ENCODE peak calls at places on chromosomes 6 and 20, in four cellular contexts. A is astrocyte, Y is cardiac muscle cell, I is SK-N-SH. Z is an unnamed sample.
A peak's percentile ranks its signal among the peaks of the same experiment; 100 is the strongest.

GRCh38 chr6:12150812-12151432 is 138.8 kb downstream of the HIVEP1 start:
- DNase-seq in Y (no peak), I (peak; percentile 37), A (no peak), Z (no peak)

GRCh38 chr6:14349507-14349906 is 231.9 kb downstream of the CD83 start:
- DNase-seq in I (no peak), A (no peak), Y (peak; percentile 24), Z (no peak)

GRCh38 chr20:6450841-6451240 is 316.6 kb upstream of the BMP2 start:
- DNase-seq in A (no peak), Y (no peak), I (no peak), Z (no peak)

GRCh38 chr6:85033547-85033946 is 269.1 kb upstream of the TBX18 start:
- DNase-seq in A (no peak), Y (no peak), I (no peak), Z (no peak)

GRCh38 chr6:150687508-150687907 is 87.8 kb downstream of the PLEKHG1 start:
- DNase-seq in Y (no peak), A (no peak), I (no peak), Z (peak; percentile 49)

GRCh38 chr6:136546321-136546720 is 3.9 kb downstream of the MAP7 start:
- DNase-seq in I (no peak), A (no peak), Y (no peak), Z (no peak)

GRCh38 chr6:124961784-124962611 is at the start of gene RNF217:
- DNase-seq in A (peak; percentile 70), I (peak; percentile 34), Y (peak; percentile 83), Z (peak; percentile 83)

GRCh38 chr6:88512951-88513350 is 346.8 kb upstream of the CNR1 start:
- DNase-seq in Y (no peak), I (no peak), A (no peak), Z (no peak)

GRCh38 chr6:139587469-139587868 is 213.0 kb upstream of the CITED2 start:
- DNase-seq in A (peak; percentile 98), Y (peak; percentile 79), I (no peak), Z (peak; percentile 88)

GRCh38 chr20:8152847-8153246 is 20.8 kb downstream of the PLCB1 start:
- DNase-seq in I (no peak), Y (no peak), A (no peak), Z (no peak)

GRCh38 chr20:21089421-21089820 is 16.7 kb downstream of the LINC00237 start:
- DNase-seq in Y (no peak), A (no peak), I (no peak), Z (no peak)

GRCh38 chr6:116847234-116847633 is 18.4 kb upstream of the GPRC6A start:
- DNase-seq in A (peak; percentile 6), Y (peak; percentile 54), I (peak; percentile 23), Z (peak; percentile 54)

GRCh38 chr6:166618251-166618650 is 8.8 kb downstream of the RPS6KA2 start:
- DNase-seq in Y (no peak), A (no peak), I (no peak), Z (no peak)

GRCh38 chr6:12391472-12391871 is 101.3 kb downstream of the EDN1 start:
- DNase-seq in A (no peak), I (no peak), Y (no peak), Z (no peak)

GRCh38 chr6:149938571-149939462 is 3.0 kb upstream of the ULBP2 start:
- DNase-seq in A (no peak), I (peak; percentile 47), Y (no peak), Z (no peak)

GRCh38 chr20:64057628-64058498 is 5.1 kb upstream of the TCEA2 start:
- DNase-seq in Y (peak; percentile 72), A (no peak), I (peak; percentile 95), Z (peak; percentile 59)
- H3K4me3 ChIP-seq in Y (no peak overlapping the region), A (no peak overlapping the region), I (no peak overlapping the region), Z (no peak overlapping the region)

DNA sequence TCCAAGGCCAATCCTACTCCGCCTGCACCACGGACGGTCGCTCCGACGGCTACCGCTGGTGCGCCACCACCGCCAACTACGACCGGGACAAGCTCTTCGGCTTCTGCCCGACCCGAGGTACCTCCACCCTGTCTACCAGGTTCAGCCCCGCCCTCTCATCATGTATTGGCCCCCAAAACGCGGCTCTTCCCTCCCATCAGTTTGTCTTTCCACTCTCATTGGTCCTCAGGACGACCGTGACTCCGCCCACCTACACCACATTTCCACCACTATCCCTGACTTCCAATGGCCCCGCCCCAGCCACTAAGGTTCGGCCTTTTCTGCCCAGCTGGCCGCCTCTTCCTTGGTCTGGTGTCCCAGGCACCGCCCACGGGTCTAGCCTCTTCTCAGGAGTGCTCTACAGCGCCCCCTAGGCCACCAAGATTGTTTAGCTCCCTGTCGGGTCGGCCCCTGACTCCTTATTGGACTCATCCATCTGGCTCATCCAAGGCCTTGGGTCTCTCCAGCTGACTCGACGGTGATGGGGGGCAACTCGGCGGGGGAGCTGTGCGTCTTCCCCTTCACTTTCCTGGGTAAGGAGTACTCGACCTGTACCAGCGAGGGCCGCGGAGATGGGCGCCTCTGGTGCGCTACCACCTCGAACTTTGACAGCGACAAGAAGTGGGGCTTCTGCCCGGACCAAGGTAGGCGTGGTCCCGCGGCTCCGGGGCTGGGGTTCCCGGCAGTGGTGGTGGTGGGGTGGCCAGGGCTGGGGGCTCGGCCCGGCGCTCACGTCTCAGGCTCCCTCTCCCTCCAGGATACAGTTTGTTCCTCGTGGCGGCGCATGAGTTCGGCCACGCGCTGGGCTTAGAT is 3.1 kb downstream of the MMP9 start:
- DNase-seq in I (peak; percentile 59), A (no peak), Y (peak; percentile 50), Z (no peak)
- TF ChIP-seq CTCF in I (peak; percentile 46), A (no peak), Y (peak; percentile 23), Z (peak; percentile 8)

GRCh38 chr6:90413867-90414266 is 117.2 kb upstream of the BACH2 start:
- DNase-seq in I (peak; percentile 73), A (peak; percentile 41), Y (peak; percentile 37), Z (peak; percentile 5)
- H3K4me3 ChIP-seq in I (no peak overlapping the region), A (peak overlapping the region; percentile 40), Y (no peak overlapping the region), Z (no peak overlapping the region)

GRCh38 chr20:45097485-45098095 is 3.3 kb downstream of the KCNS1 start:
- DNase-seq in A (peak; percentile 10), I (peak; percentile 67), Y (peak; percentile 64), Z (peak; percentile 50)
- TF ChIP-seq CTCF in A (no peak), I (no peak), Y (peak; percentile 38), Z (peak; percentile 49)

GRCh38 chr6:33853026-33853425 is 49.2 kb upstream of the MLN start:
- DNase-seq in Y (no peak), A (no peak), I (no peak), Z (no peak)

GRCh38 chr6:33850869-33851541 is 47.2 kb upstream of the MLN start:
- DNase-seq in Y (no peak), A (no peak), I (no peak), Z (no peak)

GRCh38 chr6:33853736-33854135 is 49.9 kb upstream of the MLN start:
- DNase-seq in A (no peak), I (no peak), Y (no peak), Z (no peak)

GRCh38 chr6:33850294-33850693 is 46.5 kb upstream of the MLN start:
- DNase-seq in I (no peak), A (no peak), Y (no peak), Z (no peak)

GRCh38 chr6:33851959-33852358 is 48.2 kb upstream of the MLN start:
- DNase-seq in Y (peak; percentile 34), A (no peak), I (no peak), Z (no peak)
- H3K4me3 ChIP-seq in Y (no peak overlapping the region), A (no peak overlapping the region), I (no peak overlapping the region), Z (no peak overlapping the region)

GRCh38 chr6:31791324-31792089 is 4.0 kb downstream of the VARS1 start:
- DNase-seq in Y (peak; percentile 64), A (no peak), I (peak; percentile 86), Z (peak; percentile 54)
- TF ChIP-seq CTCF in Y (peak; percentile 76), A (peak; percentile 55), I (peak; percentile 68), Z (peak; percentile 75)

Z was measured in fibroblast of the aortic adventitia.